ENCODE peak calls at places on chromosomes 16 and 17, in four cellular contexts. One of them, this sample, is unnamed.

GRCh38 chr17:1928976-1929375 is 96.2 kb downstream of the RTN4RL1 start:
- DNase-seq in neuronal stem cell: no peak
- DNase-seq in mesenchymal stem cell: no peak
- DNase-seq in IMR-90: no peak
- DNase-seq in this sample: no peak

GRCh38 chr17:76414334-76415295 is 30.2 kb downstream of the SPHK1 start:
- DNase-seq in neuronal stem cell: no peak
- DNase-seq in mesenchymal stem cell: peak; percentile 29
- DNase-seq in IMR-90: peak; percentile 69
- DNase-seq in this sample: peak; percentile 94

GRCh38 chr17:17675925-17676534 is 5.2 kb upstream of the RAI1 start:
- DNase-seq in neuronal stem cell: no peak
- DNase-seq in mesenchymal stem cell: peak; percentile 59
- DNase-seq in IMR-90: peak; percentile 52
- DNase-seq in this sample: no peak

GRCh38 chr17:44623070-44623725 is 33.1 kb upstream of the MEIOC start:
- DNase-seq in neuronal stem cell: no peak
- DNase-seq in mesenchymal stem cell: no peak
- DNase-seq in IMR-90: no peak
- DNase-seq in this sample: no peak

GRCh38 chr16:85350973-85351372 is 238.7 kb upstream of the CIBAR2 start:
- DNase-seq in neuronal stem cell: no peak
- DNase-seq in mesenchymal stem cell: peak; percentile 95
- DNase-seq in IMR-90: peak; percentile 96
- DNase-seq in this sample: peak; percentile 88

GRCh38 chr16:88002211-88002610 is 51.0 kb downstream of the BANP start:
- DNase-seq in neuronal stem cell: no peak
- DNase-seq in mesenchymal stem cell: no peak
- DNase-seq in IMR-90: no peak
- DNase-seq in this sample: no peak

GRCh38 chr17:4536259-4536741 is 18.9 kb downstream of the MYBBP1A start:
- DNase-seq in neuronal stem cell: no peak
- DNase-seq in mesenchymal stem cell: peak; percentile 30
- DNase-seq in IMR-90: no peak
- DNase-seq in this sample: no peak

GRCh38 chr16:17470871-17471744 is at the start of gene XYLT1:
- DNase-seq in neuronal stem cell: no peak
- DNase-seq in mesenchymal stem cell: no peak
- DNase-seq in IMR-90: peak; percentile 94
- DNase-seq in this sample: peak; percentile 89

GRCh38 chr17:54307326-54307725 is 484.6 kb downstream of the KIF2B start:
- DNase-seq in neuronal stem cell: no peak
- DNase-seq in mesenchymal stem cell: no peak
- DNase-seq in IMR-90: no peak
- DNase-seq in this sample: no peak

GRCh38 chr16:72124148-72124547 is 30.5 kb downstream of the DHX38 start:
- DNase-seq in neuronal stem cell: no peak
- DNase-seq in mesenchymal stem cell: no peak
- DNase-seq in IMR-90: no peak
- DNase-seq in this sample: no peak

GRCh38 chr16:1772362-1772907 is at the start of gene EME2:
- DNase-seq in neuronal stem cell: peak; percentile 14
- DNase-seq in mesenchymal stem cell: peak; percentile 56
- DNase-seq in IMR-90: peak; percentile 33
- DNase-seq in this sample: peak; percentile 52

GRCh38 chr17:74532115-74532514 is 840 bp upstream of the CD300LB start:
- DNase-seq in neuronal stem cell: no peak
- DNase-seq in mesenchymal stem cell: no peak
- DNase-seq in IMR-90: no peak
- DNase-seq in this sample: no peak

GRCh38 chr17:11493947-11494346 is 104.3 kb upstream of the DNAH9 start:
- DNase-seq in neuronal stem cell: peak; percentile 51
- DNase-seq in mesenchymal stem cell: no peak
- DNase-seq in IMR-90: no peak
- DNase-seq in this sample: no peak

GRCh38 chr16:57871457-57871856 is 69.2 kb upstream of the KIFC3 start:
- DNase-seq in neuronal stem cell: no peak
- DNase-seq in mesenchymal stem cell: peak; percentile 43
- DNase-seq in IMR-90: peak; percentile 76
- DNase-seq in this sample: no peak

GRCh38 chr16:22284637-22285515 is 12.3 kb upstream of the POLR3E start:
- DNase-seq in neuronal stem cell: no peak
- DNase-seq in mesenchymal stem cell: peak; percentile 8
- DNase-seq in IMR-90: peak; percentile 58
- DNase-seq in this sample: no peak

GRCh38 chr16:11402745-11403533 is 57.7 kb downstream of the RMI2 start:
- DNase-seq in neuronal stem cell: no peak
- DNase-seq in mesenchymal stem cell: no peak
- DNase-seq in IMR-90: no peak
- DNase-seq in this sample: no peak

GRCh38 chr16:78210305-78210704 is 110.9 kb downstream of the WWOX start:
- DNase-seq in neuronal stem cell: no peak
- DNase-seq in mesenchymal stem cell: peak; percentile 72
- DNase-seq in IMR-90: peak; percentile 29
- DNase-seq in this sample: no peak

GRCh38 chr17:82520041-82520910 is 744 bp downstream of the FOXK2 start:
- DNase-seq in neuronal stem cell: no peak
- DNase-seq in mesenchymal stem cell: peak; percentile 67
- DNase-seq in IMR-90: no peak
- DNase-seq in this sample: peak; percentile 80

GRCh38 chr16:58096249-58096648 is 32.9 kb downstream of the CFAP20 start:
- DNase-seq in neuronal stem cell: no peak
- DNase-seq in mesenchymal stem cell: no peak
- DNase-seq in IMR-90: no peak
- DNase-seq in this sample: no peak

GRCh38 chr16:67749436-67750078 is 30.4 kb upstream of the GFOD2 start:
- DNase-seq in neuronal stem cell: no peak
- DNase-seq in mesenchymal stem cell: no peak
- DNase-seq in IMR-90: no peak
- DNase-seq in this sample: no peak

GRCh38 chr16:31267332-31268032 is 7.7 kb downstream of the ITGAM start:
- DNase-seq in neuronal stem cell: no peak
- DNase-seq in mesenchymal stem cell: no peak
- DNase-seq in IMR-90: no peak
- DNase-seq in this sample: no peak

GRCh38 chr16:88465387-88465983 is 12.4 kb downstream of the ZFPM1 start:
- DNase-seq in neuronal stem cell: no peak
- DNase-seq in mesenchymal stem cell: no peak
- DNase-seq in IMR-90: no peak
- DNase-seq in this sample: no peak

GRCh38 chr17:74386397-74386796 is 19.1 kb downstream of the GPR142 start:
- DNase-seq in neuronal stem cell: no peak
- DNase-seq in mesenchymal stem cell: no peak
- DNase-seq in IMR-90: no peak
- DNase-seq in this sample: no peak

GRCh38 chr17:60622961-60623360 is 23.0 kb downstream of the PPM1D start:
- DNase-seq in neuronal stem cell: no peak
- DNase-seq in mesenchymal stem cell: no peak
- DNase-seq in IMR-90: no peak
- DNase-seq in this sample: no peak

GRCh38 chr17:75478508-75478907 is 22.1 kb downstream of the TMEM94 start:
- DNase-seq in neuronal stem cell: peak; percentile 39
- DNase-seq in mesenchymal stem cell: no peak
- DNase-seq in IMR-90: peak; percentile 27
- DNase-seq in this sample: no peak

GRCh38 chr16:13961099-13961811 is 41.3 kb downstream of the ERCC4 start:
- DNase-seq in neuronal stem cell: no peak
- DNase-seq in mesenchymal stem cell: peak; percentile 44
- DNase-seq in IMR-90: peak; percentile 59
- DNase-seq in this sample: no peak

GRCh38 chr16:51243836-51244483 is 92.9 kb upstream of the SALL1 start:
- DNase-seq in neuronal stem cell: no peak
- DNase-seq in mesenchymal stem cell: peak; percentile 19
- DNase-seq in IMR-90: peak; percentile 16
- DNase-seq in this sample: no peak

GRCh38 chr16:46961373-46962353 is 11.8 kb downstream of the DNAJA2 start:
- DNase-seq in neuronal stem cell: no peak
- DNase-seq in mesenchymal stem cell: no peak
- DNase-seq in IMR-90: peak; percentile 43
- DNase-seq in this sample: no peak

GRCh38 chr16:67673712-67674580 is 7.3 kb downstream of the C16orf86 start:
- DNase-seq in neuronal stem cell: no peak
- DNase-seq in mesenchymal stem cell: no peak
- DNase-seq in IMR-90: no peak
- DNase-seq in this sample: peak; percentile 66

GRCh38 chr17:75344664-75345063 is 55.4 kb upstream of the SLC25A19 start:
- DNase-seq in neuronal stem cell: no peak
- DNase-seq in mesenchymal stem cell: no peak
- DNase-seq in IMR-90: peak; percentile 36
- DNase-seq in this sample: no peak

GRCh38 chr16:67892899-67893790 is at the start of gene PSKH1:
- DNase-seq in neuronal stem cell: peak; percentile 93
- DNase-seq in mesenchymal stem cell: peak; percentile 95
- DNase-seq in IMR-90: peak; percentile 91
- DNase-seq in this sample: peak; percentile 100

GRCh38 chr17:42928714-42929496 is 28.3 kb downstream of the G6PC1 start:
- DNase-seq in neuronal stem cell: no peak
- DNase-seq in mesenchymal stem cell: peak; percentile 79
- DNase-seq in IMR-90: peak; percentile 85
- DNase-seq in this sample: peak; percentile 46

GRCh38 chr16:68200120-68200783 is 35.7 kb downstream of the ESRP2 start:
- DNase-seq in neuronal stem cell: no peak
- DNase-seq in mesenchymal stem cell: peak; percentile 48
- DNase-seq in IMR-90: peak; percentile 71
- DNase-seq in this sample: no peak

GRCh38 chr17:6548578-6549330 is 7.6 kb downstream of the PITPNM3 start:
- DNase-seq in neuronal stem cell: no peak
- DNase-seq in mesenchymal stem cell: no peak
- DNase-seq in IMR-90: no peak
- DNase-seq in this sample: no peak
- H3K4me2 ChIP-seq in neuronal stem cell: no peak overlapping the region
- H3K4me2 ChIP-seq in mesenchymal stem cell: no peak overlapping the region
- H3K4me2 ChIP-seq in IMR-90: no peak overlapping the region
- H3K4me2 ChIP-seq in this sample: peak overlapping the region; percentile 15

GRCh38 chr16:65122974-65123845 is 1.3 kb upstream of the CDH11 start:
- DNase-seq in neuronal stem cell: peak; percentile 51
- DNase-seq in mesenchymal stem cell: peak; percentile 79
- DNase-seq in IMR-90: peak; percentile 63
- DNase-seq in this sample: peak; percentile 72
- H3K9ac ChIP-seq in neuronal stem cell: peak overlapping the region; percentile 98
- H3K9ac ChIP-seq in mesenchymal stem cell: peak overlapping the region; percentile 93
- H3K9ac ChIP-seq in IMR-90: peak overlapping the region; percentile 91
- H3K9ac ChIP-seq in this sample: peak overlapping the region; percentile 94

GRCh38 chr16:73172621-73173312 is 124.8 kb upstream of the ZFHX3 start:
- DNase-seq in neuronal stem cell: no peak
- DNase-seq in mesenchymal stem cell: peak; percentile 50
- DNase-seq in IMR-90: peak; percentile 91
- DNase-seq in this sample: peak; percentile 80
- H3K27ac ChIP-seq in neuronal stem cell: no peak overlapping the region
- H3K27ac ChIP-seq in mesenchymal stem cell: no peak overlapping the region
- H3K27ac ChIP-seq in IMR-90: peak overlapping the region; percentile 68
- H3K27ac ChIP-seq in this sample: peak overlapping the region; percentile 95

GRCh38 chr16:28300327-28300726 is 8.0 kb downstream of the SBK1 start:
- DNase-seq in neuronal stem cell: no peak
- DNase-seq in mesenchymal stem cell: no peak
- DNase-seq in IMR-90: no peak
- DNase-seq in this sample: no peak
- H3K4me2 ChIP-seq in neuronal stem cell: no peak overlapping the region
- H3K4me2 ChIP-seq in mesenchymal stem cell: no peak overlapping the region
- H3K4me2 ChIP-seq in IMR-90: no peak overlapping the region
- H3K4me2 ChIP-seq in this sample: no peak overlapping the region

DNA sequence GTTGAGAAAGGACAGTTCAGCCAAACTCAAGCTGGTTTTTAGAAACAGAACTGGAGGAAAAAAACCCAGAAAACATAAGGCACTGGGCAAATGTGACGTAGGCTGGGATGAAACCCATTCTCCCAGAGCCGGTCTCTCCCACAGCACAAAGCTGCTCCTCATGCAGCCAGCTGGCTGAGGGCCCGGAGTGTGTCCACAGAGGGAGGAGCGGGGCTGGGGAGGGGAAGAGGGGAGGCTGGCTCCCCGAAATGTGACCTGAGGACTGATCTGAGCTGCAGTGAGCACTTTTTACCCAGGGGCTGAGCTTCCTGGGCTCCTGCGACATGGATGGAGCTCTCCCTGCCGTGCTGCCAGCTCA is 20.8 kb downstream of the FOXF1 start:
- DNase-seq in neuronal stem cell: no peak
- DNase-seq in mesenchymal stem cell: no peak
- DNase-seq in IMR-90: no peak
- DNase-seq in this sample: no peak
- H3K9ac ChIP-seq in neuronal stem cell: no peak overlapping the region
- H3K9ac ChIP-seq in mesenchymal stem cell: no peak overlapping the region
- H3K9ac ChIP-seq in IMR-90: no peak overlapping the region
- H3K9ac ChIP-seq in this sample: no peak overlapping the region

DNA sequence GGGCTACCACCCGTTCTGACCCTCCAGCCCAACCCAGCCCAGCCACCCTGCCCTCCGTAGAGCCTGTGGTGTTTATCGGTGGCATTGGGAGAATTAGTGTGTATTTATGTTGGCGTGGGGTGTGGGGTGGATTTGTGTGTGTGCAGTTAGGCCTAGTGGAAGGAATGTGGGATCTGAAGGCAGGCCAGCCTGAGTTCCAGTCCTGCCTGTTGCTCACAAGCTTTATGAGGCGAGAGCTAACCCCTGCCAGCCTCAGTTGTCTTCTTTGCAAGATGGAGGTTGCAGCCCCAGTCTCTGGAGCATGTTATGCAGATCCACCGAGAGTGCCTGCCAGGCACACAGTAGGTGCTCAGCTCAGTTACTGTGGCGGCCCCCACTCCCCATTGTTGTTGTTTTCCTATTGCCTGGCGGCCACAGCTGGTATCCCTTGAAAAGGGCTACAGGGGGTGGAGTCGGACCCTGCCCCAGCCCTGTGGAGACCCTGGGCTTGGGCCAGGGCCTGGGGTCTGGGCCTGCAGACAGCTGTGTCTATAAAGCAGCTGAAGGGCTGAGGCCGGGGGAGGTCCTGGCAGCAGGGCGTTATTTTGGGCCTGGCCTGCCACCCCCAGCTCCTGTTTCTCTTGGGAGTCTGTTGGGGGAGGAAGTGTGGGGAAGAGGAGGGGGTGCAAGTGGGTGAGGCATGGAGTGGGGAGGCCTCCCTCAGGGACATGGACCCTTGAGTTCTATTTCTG is 5.1 kb downstream of the ERBB2 start:
- DNase-seq in neuronal stem cell: no peak
- DNase-seq in mesenchymal stem cell: peak; percentile 34
- DNase-seq in IMR-90: peak; percentile 50
- DNase-seq in this sample: no peak
- H3K27ac ChIP-seq in neuronal stem cell: peak overlapping the region; percentile 12
- H3K27ac ChIP-seq in mesenchymal stem cell: no peak overlapping the region
- H3K27ac ChIP-seq in IMR-90: no peak overlapping the region
- H3K27ac ChIP-seq in this sample: no peak overlapping the region